ENCODE peak calls at places on chromosomes 7 and 10, in four cellular contexts. W is hepatocyte; S is CD8-positive, alpha-beta memory T cell; F is body of pancreas. V is an unnamed sample.
A peak's percentile ranks its signal among the peaks of the same experiment; 100 is the strongest.

GRCh38 chr7:3695602-3696001 is 394.6 kb downstream of the SDK1 start:
- DNase-seq in W (no peak), S (no peak), F (no peak), V (no peak)

GRCh38 chr7:140349172-140349771 is 49.1 kb downstream of the SLC37A3 start:
- DNase-seq in W (no peak), S (no peak), F (no peak), V (no peak)

GRCh38 chr7:79790863-79791262 is 337.4 kb upstream of the MAGI2 start:
- DNase-seq in W (no peak), S (no peak), F (no peak), V (no peak)

GRCh38 chr10:3893102-3893473 is 108.1 kb upstream of the KLF6 start:
- DNase-seq in W (no peak), S (no peak), F (no peak), V (no peak)

GRCh38 chr10:51014680-51015425 is 59.4 kb upstream of the PRKG1 start:
- DNase-seq in W (no peak), S (no peak), F (no peak), V (no peak)

GRCh38 chr7:148622887-148623585 is 32.5 kb downstream of the C7orf33 start:
- DNase-seq in W (no peak), S (no peak), F (peak; percentile 10), V (no peak)

GRCh38 chr10:80407836-80408197 is 534 bp upstream of the PRXL2A start:
- DNase-seq in W (peak; percentile 68), S (no peak), F (peak; percentile 51), V (peak; percentile 79)

GRCh38 chr10:86646532-86646931 is 7.8 kb upstream of the OPN4 start:
- DNase-seq in W (no peak), S (no peak), F (no peak), V (no peak)

GRCh38 chr10:68276224-68276623 is 44.3 kb upstream of the ATOH7 start:
- DNase-seq in W (no peak), S (no peak), F (no peak), V (no peak)

GRCh38 chr10:132758867-132759266 is 27.1 kb downstream of the NKX6-2 start:
- DNase-seq in W (no peak), S (no peak), F (no peak), V (no peak)

GRCh38 chr10:52986120-52986519 is 213.5 kb upstream of the MBL2 start:
- DNase-seq in W (no peak), S (no peak), F (no peak), V (no peak)

GRCh38 chr7:121960678-121961461 is 87.9 kb downstream of the PTPRZ1 start:
- DNase-seq in W (peak; percentile 11), S (no peak), F (no peak), V (no peak)

DNA sequence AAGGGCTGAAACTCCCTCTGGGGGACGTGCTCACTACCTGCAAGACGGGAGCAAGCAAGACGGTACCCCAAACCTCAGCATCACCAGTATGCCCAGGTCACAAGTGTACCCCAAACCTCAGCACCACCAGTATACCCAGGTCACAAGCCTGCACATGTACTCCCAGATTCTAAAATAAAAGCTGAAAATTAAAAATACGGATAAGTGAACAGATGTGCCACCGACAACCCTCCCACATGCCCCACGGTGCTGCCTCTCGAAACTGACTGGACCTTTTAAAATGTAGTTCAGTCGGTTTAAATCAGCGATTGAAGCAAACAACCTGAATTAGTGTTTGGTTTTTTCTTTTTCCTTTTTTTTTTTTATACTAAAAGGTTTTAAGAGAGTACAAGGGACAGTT is 566.5 kb downstream of the DNAJB6 start:
- DNase-seq in W (no peak), S (no peak), F (no peak), V (no peak)
- H3K9me3 ChIP-seq in W (no peaks in the 10 kb centered on the region), S (no peaks in the 10 kb centered on the region), F (no peaks in the 10 kb centered on the region), V (no peaks in the 10 kb centered on the region)

GRCh38 chr10:14736043-14736442 is 38.7 kb downstream of the FAM107B start:
- DNase-seq in W (no peak), S (no peak), F (no peak), V (no peak)
- H3K27ac ChIP-seq in W (peak overlapping the region; percentile 7), S (no peak overlapping the region), F (peak overlapping the region; percentile 86), V (no peak overlapping the region)

GRCh38 chr7:158150234-158150633 is 437.4 kb downstream of the PTPRN2 start:
- DNase-seq in W (no peak), S (no peak), F (no peak), V (no peak)
- H3K9me3 ChIP-seq in W (no peaks in the 10 kb centered on the region), S (peaks cover 3% of the 10 kb centered on the region), F (no peaks in the 10 kb centered on the region), V (no peaks in the 10 kb centered on the region)

GRCh38 chr10:59991661-59992060 is 85.3 kb upstream of the CCDC6 start:
- DNase-seq in W (peak; percentile 80), S (no peak), F (peak; percentile 47), V (no peak)
- H3K27ac ChIP-seq in W (peak overlapping the region; percentile 70), S (no peak overlapping the region), F (peak overlapping the region; percentile 76), V (peak overlapping the region; percentile 52)

GRCh38 chr7:103123529-103123928 is 25.4 kb downstream of the NAPEPLD start:
- DNase-seq in W (no peak), S (no peak), F (no peak), V (no peak)

GRCh38 chr7:103117465-103117864 is 31.4 kb downstream of the NAPEPLD start:
- DNase-seq in W (no peak), S (no peak), F (no peak), V (no peak)

GRCh38 chr7:103124429-103124979 is 24.4 kb downstream of the NAPEPLD start:
- DNase-seq in W (no peak), S (no peak), F (no peak), V (no peak)

GRCh38 chr7:103119791-103120291 is 29.1 kb downstream of the NAPEPLD start:
- DNase-seq in W (no peak), S (no peak), F (no peak), V (no peak)

DNA sequence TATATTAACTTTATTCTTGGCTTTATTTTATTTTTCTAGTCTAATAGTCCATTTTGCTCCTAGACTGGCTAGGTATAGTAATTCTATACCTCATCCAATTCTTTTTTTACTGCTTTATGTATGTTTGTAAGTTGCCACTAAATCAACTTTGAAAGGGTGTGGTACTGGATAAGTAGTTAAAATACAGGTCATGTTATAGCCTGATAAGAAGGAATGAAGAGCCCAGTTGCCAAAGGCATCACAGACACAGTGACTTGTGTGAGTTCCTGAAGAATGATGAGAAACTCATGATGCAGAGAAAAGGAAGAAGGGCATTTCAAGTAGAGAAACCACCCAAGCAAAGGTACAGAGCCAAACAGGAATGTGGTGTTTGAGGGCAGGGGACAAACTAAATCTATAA is 27.3 kb downstream of the NAPEPLD start:
- DNase-seq in W (no peak), S (no peak), F (no peak), V (no peak)
- H3K9me3 ChIP-seq in W (no peaks in the 10 kb centered on the region), S (no peaks in the 10 kb centered on the region), F (no peaks in the 10 kb centered on the region), V (no peaks in the 10 kb centered on the region)

GRCh38 chr10:121928528-121928884 is 675 bp upstream of the ATE1 start:
- DNase-seq in W (no peak), S (no peak), F (peak; percentile 75), V (no peak)
- H3K27ac ChIP-seq in W (peak overlapping the region; percentile 100), S (peak overlapping the region; percentile 87), F (peak overlapping the region; percentile 99), V (peak overlapping the region; percentile 100)

DNA sequence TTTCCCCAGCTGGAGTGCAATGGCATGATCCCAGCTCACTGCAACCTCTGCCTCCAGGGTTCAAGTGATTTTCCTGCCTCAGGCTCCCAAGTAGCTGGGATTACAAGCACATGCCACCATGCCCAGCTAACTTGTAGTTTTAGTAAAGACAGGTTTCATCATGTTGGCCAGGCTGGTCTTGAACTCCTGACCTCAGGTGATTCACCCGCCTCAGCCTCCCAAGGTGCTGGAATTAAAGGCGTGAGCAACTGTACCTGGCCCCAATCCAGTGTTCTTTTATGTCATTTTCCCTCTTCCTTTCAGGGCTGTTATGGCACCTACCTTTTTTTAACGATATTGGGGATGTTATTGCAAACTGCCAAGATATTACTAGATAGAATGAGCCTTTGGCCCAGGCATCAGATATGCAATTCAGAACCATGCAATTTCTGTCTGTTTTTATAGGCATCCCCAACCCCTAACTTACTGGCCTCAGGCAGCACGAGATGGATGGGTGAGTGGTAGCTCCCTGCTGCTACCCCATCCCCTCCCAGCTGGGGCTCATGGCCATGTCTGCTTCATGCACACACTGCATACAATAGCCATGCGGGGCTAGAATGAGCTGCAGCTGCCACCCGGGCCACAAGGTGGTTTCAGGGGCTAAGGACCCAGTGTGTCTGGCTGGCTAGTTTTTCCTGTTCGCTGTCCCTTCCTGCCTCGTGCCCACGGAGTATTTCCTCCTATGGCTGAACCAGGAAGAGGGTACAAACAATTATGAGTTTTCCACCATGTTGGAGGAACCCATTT is 1080.1 kb upstream of the SORCS1 start:
- DNase-seq in W (no peak), S (no peak), F (no peak), V (no peak)
- H3K9me3 ChIP-seq in W (peaks cover 12% of the 10 kb centered on the region), S (peaks cover 4% of the 10 kb centered on the region), F (no peaks in the 10 kb centered on the region), V (no peaks in the 10 kb centered on the region)